ENCODE peak calls at places on chromosomes 11 and 22, in ten cellular contexts. A, J, X, L, T, B, F, D, O and I are unnamed samples.

GRCh38 chr11:1502971-1503707 is 16.6 kb upstream of the MOB2 start:
- DNase-seq in A (no peak), J (peak; percentile 45), X (no peak), L (no peak), T (peak; percentile 52), B (no peak), F (no peak), D (peak; percentile 91), O (peak; percentile 84), I (no peak)

GRCh38 chr11:70618471-70619101 is 220.3 kb downstream of the CTTN start:
- DNase-seq in A (peak; percentile 67), J (no peak), X (no peak), L (no peak), T (no peak), B (no peak), F (no peak), D (no peak), O (no peak), I (no peak)

GRCh38 chr22:20146777-20147176 is 4.1 kb downstream of the CCDC188 start:
- DNase-seq in A (no peak), J (no peak), X (no peak), L (no peak), T (no peak), B (no peak), F (no peak), D (no peak), O (no peak), I (no peak)

GRCh38 chr22:28013611-28014010 is 94.6 kb upstream of the PITPNB start:
- DNase-seq in A (no peak), J (no peak), X (no peak), L (no peak), T (peak; percentile 15), B (no peak), F (no peak), D (peak; percentile 53), O (no peak), I (no peak)

GRCh38 chr11:126359431-126360048 is 4.1 kb downstream of the ST3GAL4 start:
- DNase-seq in A (peak; percentile 57), J (no peak), X (no peak), L (peak; percentile 85), T (peak; percentile 94), B (no peak), F (peak; percentile 89), D (peak; percentile 92), O (peak; percentile 86), I (no peak)

GRCh38 chr11:71446942-71447688 is 1.1 kb downstream of the DHCR7 start:
- DNase-seq in A (peak; percentile 28), J (no peak), X (peak; percentile 18), L (no peak), T (no peak), B (no peak), F (no peak), D (peak; percentile 73), O (no peak), I (no peak)

GRCh38 chr11:75148436-75148983 is 2.4 kb upstream of the SLCO2B1 start:
- DNase-seq in A (no peak), J (no peak), X (no peak), L (no peak), T (no peak), B (no peak), F (no peak), D (peak; percentile 19), O (no peak), I (no peak)

GRCh38 chr11:27347361-27347760 is 15.7 kb downstream of the CCDC34 start:
- DNase-seq in A (no peak), J (no peak), X (no peak), L (no peak), T (no peak), B (no peak), F (no peak), D (no peak), O (no peak), I (no peak)

DNA sequence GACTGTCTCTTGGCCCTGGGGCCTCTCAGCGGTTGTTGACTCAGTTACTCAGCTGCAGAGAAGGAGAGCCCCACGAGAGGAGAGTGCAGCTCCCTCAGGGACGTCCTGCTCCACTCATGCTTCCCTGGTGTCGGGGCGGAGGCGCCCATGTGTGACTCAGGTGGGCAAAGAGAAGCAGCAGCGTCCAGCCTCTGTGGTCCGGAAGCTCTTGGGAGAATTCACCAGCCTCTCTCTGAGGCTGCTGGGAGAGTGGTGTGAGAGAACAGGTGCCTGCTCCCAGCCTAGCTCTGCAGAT is 25.7 kb downstream of the GLB1L2 start:
- DNase-seq in A (no peak), J (no peak), X (no peak), L (no peak), T (no peak), B (no peak), F (no peak), D (peak; percentile 47), O (no peak), I (no peak)
- TF ChIP-seq EP300 in A (no peak), J (no peak), X (no peak), L (no peak), T (no peak), B (no peak), F (no peak), D (no peak), O (no peak), I (no peak)

GRCh38 chr11:114086394-114086793 is 26.9 kb downstream of the ZBTB16 start:
- DNase-seq in A (no peak), J (no peak), X (no peak), L (no peak), T (no peak), B (no peak), F (no peak), D (no peak), O (no peak), I (no peak)

GRCh38 chr11:114088836-114089235 is 29.3 kb downstream of the ZBTB16 start:
- DNase-seq in A (no peak), J (no peak), X (no peak), L (no peak), T (no peak), B (no peak), F (no peak), D (peak; percentile 67), O (no peak), I (no peak)

GRCh38 chr11:114085965-114086364 is 26.5 kb downstream of the ZBTB16 start:
- DNase-seq in A (peak; percentile 57), J (peak; percentile 74), X (no peak), L (no peak), T (no peak), B (no peak), F (no peak), D (peak; percentile 38), O (no peak), I (no peak)

GRCh38 chr11:114088216-114088615 is 28.7 kb downstream of the ZBTB16 start:
- DNase-seq in A (no peak), J (no peak), X (no peak), L (no peak), T (no peak), B (no peak), F (no peak), D (peak; percentile 32), O (no peak), I (no peak)

GRCh38 chr11:114087028-114087427 is 27.5 kb downstream of the ZBTB16 start:
- DNase-seq in A (no peak), J (no peak), X (no peak), L (no peak), T (no peak), B (no peak), F (no peak), D (no peak), O (no peak), I (no peak)
- H3K4me1 ChIP-seq in A (peaks cover 56% of the 10 kb centered on the region), J (peaks cover 100% of the 10 kb centered on the region), X (peaks cover 2% of the 10 kb centered on the region), L (no peaks in the 10 kb centered on the region), T (peaks cover 16% of the 10 kb centered on the region), B (peaks cover 4% of the 10 kb centered on the region), F (peaks cover 90% of the 10 kb centered on the region), D (peaks cover 100% of the 10 kb centered on the region), O (no peaks in the 10 kb centered on the region), I (peaks cover 100% of the 10 kb centered on the region)

GRCh38 chr11:78961938-78962701 is 387.5 kb upstream of the NARS2 start:
- DNase-seq in A (no peak), J (no peak), X (no peak), L (no peak), T (no peak), B (peak; percentile 71), F (no peak), D (no peak), O (peak; percentile 94), I (no peak)

GRCh38 chr11:78957481-78958245 is 383.0 kb upstream of the NARS2 start:
- DNase-seq in A (no peak), J (no peak), X (no peak), L (no peak), T (no peak), B (no peak), F (no peak), D (no peak), O (no peak), I (no peak)

GRCh38 chr11:78958444-78958843 is 383.8 kb upstream of the NARS2 start:
- DNase-seq in A (no peak), J (no peak), X (no peak), L (no peak), T (no peak), B (no peak), F (no peak), D (no peak), O (no peak), I (no peak)

DNA sequence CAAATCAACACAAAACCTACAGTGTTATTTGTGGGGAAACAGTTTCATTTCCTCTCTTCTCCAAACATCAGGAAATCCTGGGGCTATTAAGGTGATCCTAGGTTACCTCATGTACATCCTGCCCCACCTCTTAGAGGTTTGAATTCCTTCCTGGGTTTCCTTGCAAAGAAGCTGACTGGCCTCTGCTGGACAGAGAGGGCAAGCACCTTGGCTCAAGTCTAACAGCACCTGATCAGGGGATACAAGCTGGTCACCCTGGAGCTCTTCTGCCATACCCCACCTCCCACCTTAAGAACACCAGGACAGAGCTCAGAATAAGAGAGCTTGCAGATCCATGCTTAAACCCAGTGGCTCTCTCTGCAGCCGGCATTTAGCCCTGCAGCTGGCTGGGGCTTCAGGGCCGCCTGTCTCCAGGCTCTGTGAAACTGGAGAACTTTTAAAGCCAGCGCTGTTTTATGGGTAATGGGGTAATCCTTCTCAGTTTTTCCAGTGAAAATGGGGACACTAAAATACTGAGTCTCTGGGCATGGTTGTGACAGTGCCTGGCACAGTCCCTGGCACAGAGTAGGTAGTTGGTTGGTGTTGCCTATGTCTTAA is 386.6 kb upstream of the NARS2 start:
- DNase-seq in A (peak; percentile 31), J (peak; percentile 28), X (peak; percentile 44), L (no peak), T (no peak), B (peak; percentile 56), F (no peak), D (no peak), O (peak; percentile 66), I (no peak)
- TF ChIP-seq EP300 in A (no peak), J (no peak), X (no peak), L (no peak), T (no peak), B (no peak), F (no peak), D (no peak), O (no peak), I (no peak)

DNA sequence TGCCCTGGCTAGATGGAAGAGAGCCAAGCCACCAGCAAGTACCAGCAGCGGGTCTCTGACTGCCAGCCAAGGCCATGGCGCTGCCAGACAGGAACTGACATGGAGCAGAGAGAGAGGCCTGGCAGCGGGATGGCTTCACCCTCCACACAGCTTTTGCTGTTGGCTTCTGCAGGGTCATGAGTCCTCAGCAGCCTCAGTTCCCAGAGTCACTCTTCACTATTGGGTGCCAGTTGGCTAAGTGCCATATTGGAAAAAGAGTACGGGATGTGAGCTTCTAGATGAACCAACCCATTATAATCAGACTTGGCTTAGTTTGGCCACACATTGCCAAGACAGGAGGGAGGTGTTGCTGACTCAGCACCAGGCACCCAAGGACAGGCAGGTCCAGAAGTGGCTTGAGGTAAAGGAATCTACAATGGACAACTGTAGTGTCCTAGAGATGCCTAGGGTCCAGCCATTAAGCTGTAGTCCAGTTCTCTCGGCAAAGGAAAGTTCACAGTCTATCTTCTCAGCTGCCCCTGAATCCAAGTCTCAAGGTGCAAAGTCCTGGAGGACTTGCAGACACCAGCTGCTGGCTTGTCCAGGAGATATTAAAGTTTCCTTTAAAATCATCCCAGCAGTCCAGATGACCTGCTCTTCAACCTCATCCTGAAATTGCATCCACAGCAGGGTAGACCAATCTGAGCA is 40.7 kb upstream of the POU2AF1 start:
- DNase-seq in A (no peak), J (peak; percentile 80), X (no peak), L (no peak), T (peak; percentile 39), B (no peak), F (no peak), D (peak; percentile 79), O (no peak), I (no peak)
- H3K4me1 ChIP-seq in A (peaks cover 19% of the 10 kb centered on the region), J (peaks cover 48% of the 10 kb centered on the region), X (no peaks in the 10 kb centered on the region), L (no peaks in the 10 kb centered on the region), T (peaks cover 24% of the 10 kb centered on the region), B (no peaks in the 10 kb centered on the region), F (peaks cover 31% of the 10 kb centered on the region), D (peaks cover 40% of the 10 kb centered on the region), O (no peaks in the 10 kb centered on the region), I (peaks cover 34% of the 10 kb centered on the region)